ENCODE peak calls at places on chromosomes 13 and 19, in six cellular contexts. Q is A549, R is SK-N-SH, F is HL-60, U is HepG2, P is HCT116. O is an unnamed sample.

GRCh38 chr19:3142292-3142670 is 6.4 kb downstream of the GNA15 start:
- DNase-seq in Q (peak; percentile 65), R (no peak), F (no peak), U (no peak), P (peak; percentile 31), O (no peak)

GRCh38 chr13:45119469-45119989 is 781 bp upstream of the GTF2F2 start:
- DNase-seq in Q (no peak), R (peak; percentile 37), F (no peak), U (no peak), P (no peak), O (no peak)

GRCh38 chr19:37817180-37817911 is 38.0 kb upstream of the ZNF573 start:
- DNase-seq in Q (no peak), R (peak; percentile 86), F (no peak), U (no peak), P (no peak), O (peak; percentile 95)

GRCh38 chr19:49746206-49746958 is 16.7 kb downstream of the TSKS start:
- DNase-seq in Q (peak; percentile 85), R (peak; percentile 81), F (no peak), U (peak; percentile 36), P (peak; percentile 90), O (peak; percentile 99)

GRCh38 chr13:41008349-41008980 is 10.7 kb downstream of the ELF1 start:
- DNase-seq in Q (peak; percentile 56), R (no peak), F (peak; percentile 59), U (peak; percentile 93), P (no peak), O (no peak)

GRCh38 chr19:13091400-13092161 is 11.1 kb downstream of the LYL1 start:
- DNase-seq in Q (peak; percentile 36), R (peak; percentile 91), F (no peak), U (no peak), P (no peak), O (peak; percentile 73)

GRCh38 chr19:38417544-38418506 is 8.2 kb downstream of the RASGRP4 start:
- DNase-seq in Q (peak; percentile 74), R (no peak), F (peak; percentile 83), U (no peak), P (peak; percentile 66), O (peak; percentile 92)

GRCh38 chr13:38223093-38223492 is 126.6 kb upstream of the UFM1 start:
- DNase-seq in Q (no peak), R (no peak), F (no peak), U (peak; percentile 1), P (no peak), O (peak; percentile 72)

GRCh38 chr13:21123956-21124355 is 52.4 kb downstream of the SKA3 start:
- DNase-seq in Q (no peak), R (no peak), F (no peak), U (no peak), P (no peak), O (peak; percentile 87)

GRCh38 chr13:46495647-46496046 is 57.3 kb upstream of the LRCH1 start:
- DNase-seq in Q (no peak), R (no peak), F (no peak), U (no peak), P (no peak), O (no peak)

GRCh38 chr19:12194827-12195500 is 32.1 kb downstream of the ZNF136 start:
- DNase-seq in Q (no peak), R (peak; percentile 91), F (no peak), U (no peak), P (no peak), O (peak; percentile 95)

GRCh38 chr19:5228932-5229777 is 111.5 kb downstream of the PTPRS start:
- DNase-seq in Q (peak; percentile 56), R (no peak), F (peak; percentile 6), U (no peak), P (no peak), O (peak; percentile 60)

DNA sequence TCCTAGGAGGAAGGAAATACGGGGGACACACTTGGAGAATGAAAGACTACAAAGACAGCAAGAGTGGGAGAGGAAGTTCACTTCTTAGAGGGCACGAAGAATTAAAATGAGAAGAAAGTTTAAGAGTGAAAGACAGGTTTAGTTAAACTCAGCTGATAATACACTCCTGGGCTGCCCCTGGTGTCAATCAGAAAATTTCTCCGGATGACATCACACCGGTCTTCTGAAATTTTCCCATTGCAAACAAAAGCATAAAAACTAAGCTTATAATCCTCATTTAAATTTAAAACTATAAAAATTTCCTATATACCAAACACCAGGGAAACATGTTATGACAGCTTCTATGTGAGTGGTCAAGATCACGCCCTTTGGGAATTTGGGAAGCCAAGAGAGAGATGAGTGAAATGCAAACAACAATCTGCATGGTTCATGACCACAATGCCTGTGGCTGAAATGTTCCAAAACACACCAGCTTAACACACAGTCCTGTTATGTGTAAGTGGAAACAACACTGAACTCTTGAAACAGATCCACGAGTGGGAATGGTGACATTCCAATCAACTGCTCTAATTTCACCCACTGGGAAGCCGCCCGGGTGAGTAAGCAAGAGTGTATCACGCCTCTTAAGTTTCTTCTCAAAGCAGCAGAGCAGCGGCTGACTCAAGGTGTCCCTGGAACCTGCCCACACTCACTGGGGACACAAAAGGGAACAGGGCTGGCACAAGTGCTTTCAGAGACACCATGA is 49.0 kb downstream of the BRD4 start:
- DNase-seq in Q (no peak), R (no peak), F (no peak), U (no peak), P (no peak), O (no peak)
- TF ChIP-seq REST in Q (no peak), R (no peak), F (no peak), U (no peak), P (no peak), O (no peak)

DNA sequence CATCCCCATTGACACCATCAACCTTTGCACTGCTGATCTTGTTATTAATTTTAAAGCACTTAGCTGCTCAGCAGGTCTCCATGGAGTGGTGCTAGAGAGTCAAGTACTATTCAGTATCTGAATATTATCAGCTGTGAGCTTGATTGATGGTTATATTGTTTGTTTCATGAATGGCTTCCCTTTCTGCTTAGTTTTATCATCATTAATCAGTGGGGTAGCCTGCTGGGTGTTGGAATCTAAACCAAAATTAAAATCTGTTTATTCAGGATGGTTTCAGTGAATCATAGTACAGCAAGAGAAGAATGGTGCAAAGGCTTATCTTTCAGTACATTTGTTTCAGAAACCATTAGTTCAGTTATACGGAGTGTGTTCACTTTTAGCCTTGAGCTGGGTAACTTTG is 42.5 kb upstream of the SCEL start:
- DNase-seq in Q (peak; percentile 42), R (peak; percentile 26), F (no peak), U (peak; percentile 4), P (peak; percentile 23), O (no peak)
- TF ChIP-seq REST in Q (no peak), R (no peak), F (no peak), U (no peak), P (no peak), O (no peak)

DNA sequence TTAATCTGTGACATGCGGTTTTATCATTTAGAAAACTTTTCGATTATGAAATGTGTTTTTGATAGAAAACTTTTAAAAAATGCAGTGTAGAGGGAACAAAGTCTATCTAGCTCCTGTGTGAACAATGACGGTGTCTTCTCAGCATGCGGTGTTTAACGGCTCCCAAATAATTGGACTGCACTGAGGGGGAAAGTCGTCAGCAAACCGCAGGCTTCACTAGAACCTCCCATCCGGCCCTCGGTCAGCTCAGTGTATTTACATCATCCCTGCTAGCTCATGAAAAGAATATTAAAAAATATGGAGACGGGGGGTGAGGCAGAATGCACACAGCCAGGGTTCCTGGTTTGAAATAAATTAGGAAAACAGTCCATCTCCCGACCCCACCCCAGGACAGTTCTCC is 674 bp upstream of the ADPRHL1 start:
- DNase-seq in Q (no peak), R (peak; percentile 58), F (no peak), U (no peak), P (no peak), O (no peak)
- TF ChIP-seq REST in Q (no peak), R (no peak), F (no peak), U (no peak), P (no peak), O (no peak)

DNA sequence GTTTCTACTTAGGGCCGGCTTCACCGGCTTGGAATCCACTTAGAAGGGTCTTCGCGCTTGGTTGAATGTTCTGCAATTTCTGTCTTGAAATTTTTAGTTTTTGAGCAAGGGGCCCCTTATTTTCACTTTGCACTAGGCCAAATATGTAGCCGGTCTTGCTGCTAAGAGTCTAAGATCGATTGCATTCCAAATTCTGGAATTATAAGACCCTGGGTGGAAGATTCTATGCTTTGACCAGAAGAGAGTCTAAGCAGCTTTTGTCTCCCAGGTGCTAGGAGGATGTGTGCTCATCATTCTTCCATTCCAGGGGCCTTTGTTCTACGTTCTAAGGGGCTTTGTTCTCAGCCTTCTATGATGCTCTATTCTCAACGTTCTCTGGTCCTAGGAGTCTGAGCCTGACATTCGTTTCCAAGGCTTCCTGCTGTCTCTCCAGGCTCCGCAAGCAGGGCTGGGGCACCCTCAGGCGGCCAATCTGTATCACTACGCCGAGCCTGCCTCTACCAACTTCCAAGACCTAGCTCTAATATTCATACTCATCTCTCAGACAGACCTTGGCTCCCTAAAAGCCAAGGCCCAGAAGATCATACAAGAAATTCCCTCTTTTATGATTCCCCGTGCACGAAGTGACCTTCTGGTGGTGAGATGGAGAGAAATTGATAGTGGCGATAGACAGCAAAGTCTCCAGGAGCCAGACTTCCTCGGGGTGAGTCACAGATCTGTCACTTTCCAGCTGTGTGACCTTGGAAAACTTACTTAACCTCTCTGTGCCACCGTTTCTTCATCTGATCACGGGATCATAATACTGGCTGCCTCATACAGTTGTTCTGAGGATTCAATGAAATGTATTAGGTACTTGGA is 982 bp upstream of the DACT3 start:
- DNase-seq in Q (peak; percentile 93), R (peak; percentile 76), F (peak; percentile 62), U (peak; percentile 71), P (peak; percentile 80), O (peak; percentile 95)
- TF ChIP-seq REST in Q (no peak), R (no peak), F (no peak), U (no peak), P (no peak), O (no peak)

O was measured in GM23338.